ENCODE peak calls at places on chromosomes 6 and 20, in seven cellular contexts. One of them, this sample, is unnamed.

GRCh38 chr20:15236812-15237211 is 899.4 kb upstream of the FLRT3 start:
- DNase-seq in LNCaP clone FGC: peak
- DNase-seq in uterus: no peak
- DNase-seq in ovary: no peak
- DNase-seq in nephron progenitor cell: peak
- DNase-seq in cardiac fibroblast: peak
- DNase-seq in A549: peak
- DNase-seq in this sample: no peak

GRCh38 chr6:26454641-26455040 is 3.1 kb upstream of the BTN2A1 start:
- DNase-seq in A549: no peak
- DNase-seq in LNCaP clone FGC: no peak
- DNase-seq in ovary: no peak
- DNase-seq in cardiac fibroblast: no peak
- DNase-seq in nephron progenitor cell: no peak
- DNase-seq in uterus: no peak
- DNase-seq in this sample: no peak

GRCh38 chr6:112466378-112467151 is 119.4 kb downstream of the RFPL4B start:
- DNase-seq in uterus: no peak
- DNase-seq in LNCaP clone FGC: no peak
- DNase-seq in cardiac fibroblast: peak
- DNase-seq in ovary: no peak
- DNase-seq in nephron progenitor cell: no peak
- DNase-seq in A549: no peak
- DNase-seq in this sample: no peak

GRCh38 chr6:49856282-49856681 is 10.1 kb downstream of the CRISP1 start:
- DNase-seq in LNCaP clone FGC: no peak
- DNase-seq in ovary: no peak
- DNase-seq in cardiac fibroblast: no peak
- DNase-seq in nephron progenitor cell: no peak
- DNase-seq in uterus: no peak
- DNase-seq in A549: no peak
- DNase-seq in this sample: no peak

GRCh38 chr20:58478141-58478805 is 36.9 kb downstream of the APCDD1L start:
- DNase-seq in uterus: no peak
- DNase-seq in ovary: no peak
- DNase-seq in cardiac fibroblast: no peak
- DNase-seq in LNCaP clone FGC: no peak
- DNase-seq in A549: no peak
- DNase-seq in nephron progenitor cell: no peak
- DNase-seq in this sample: no peak

GRCh38 chr6:15090145-15090579 is 155.7 kb upstream of the JARID2 start:
- DNase-seq in A549: no peak
- DNase-seq in ovary: no peak
- DNase-seq in LNCaP clone FGC: no peak
- DNase-seq in nephron progenitor cell: peak
- DNase-seq in uterus: peak
- DNase-seq in cardiac fibroblast: no peak
- DNase-seq in this sample: no peak

GRCh38 chr6:141467881-141468280 is 664.8 kb upstream of the GJE1 start:
- DNase-seq in nephron progenitor cell: no peak
- DNase-seq in LNCaP clone FGC: no peak
- DNase-seq in cardiac fibroblast: peak
- DNase-seq in uterus: no peak
- DNase-seq in ovary: no peak
- DNase-seq in A549: no peak
- DNase-seq in this sample: no peak

GRCh38 chr6:167129159-167129558 is 6.3 kb downstream of the CCR6 start:
- DNase-seq in cardiac fibroblast: no peak
- DNase-seq in nephron progenitor cell: no peak
- DNase-seq in A549: no peak
- DNase-seq in ovary: no peak
- DNase-seq in uterus: no peak
- DNase-seq in LNCaP clone FGC: no peak
- DNase-seq in this sample: no peak

GRCh38 chr20:4932061-4932460 is 69.2 kb downstream of the SLC23A2 start:
- DNase-seq in cardiac fibroblast: no peak
- DNase-seq in uterus: no peak
- DNase-seq in nephron progenitor cell: no peak
- DNase-seq in ovary: no peak
- DNase-seq in A549: no peak
- DNase-seq in LNCaP clone FGC: no peak
- DNase-seq in this sample: no peak

GRCh38 chr6:52523363-52524207 is 53.3 kb downstream of the TRAM2 start:
- DNase-seq in A549: no peak
- DNase-seq in uterus: no peak
- DNase-seq in ovary: no peak
- DNase-seq in nephron progenitor cell: no peak
- DNase-seq in LNCaP clone FGC: no peak
- DNase-seq in cardiac fibroblast: no peak
- DNase-seq in this sample: no peak

GRCh38 chr6:140985679-140986275 is 1146.9 kb upstream of the GJE1 start:
- DNase-seq in A549: no peak
- DNase-seq in ovary: no peak
- DNase-seq in uterus: no peak
- DNase-seq in LNCaP clone FGC: no peak
- DNase-seq in nephron progenitor cell: no peak
- DNase-seq in cardiac fibroblast: peak
- DNase-seq in this sample: no peak

GRCh38 chr20:48025661-48026060 is 240.4 kb upstream of the SULF2 start:
- DNase-seq in cardiac fibroblast: peak
- DNase-seq in ovary: no peak
- DNase-seq in nephron progenitor cell: no peak
- DNase-seq in LNCaP clone FGC: no peak
- DNase-seq in A549: no peak
- DNase-seq in uterus: no peak
- DNase-seq in this sample: no peak

GRCh38 chr6:26071135-26071534 is 16.1 kb upstream of the HFE start:
- DNase-seq in uterus: no peak
- DNase-seq in LNCaP clone FGC: no peak
- DNase-seq in ovary: no peak
- DNase-seq in nephron progenitor cell: no peak
- DNase-seq in cardiac fibroblast: peak
- DNase-seq in A549: no peak
- DNase-seq in this sample: no peak

GRCh38 chr6:16278048-16278724 is 39.8 kb downstream of the GMPR start:
- DNase-seq in uterus: no peak
- DNase-seq in ovary: no peak
- DNase-seq in cardiac fibroblast: no peak
- DNase-seq in A549: no peak
- DNase-seq in nephron progenitor cell: no peak
- DNase-seq in LNCaP clone FGC: no peak
- DNase-seq in this sample: no peak

GRCh38 chr6:82270791-82271392 is 23.3 kb upstream of the IBTK start:
- DNase-seq in LNCaP clone FGC: no peak
- DNase-seq in cardiac fibroblast: peak
- DNase-seq in uterus: no peak
- DNase-seq in ovary: no peak
- DNase-seq in nephron progenitor cell: no peak
- DNase-seq in A549: peak
- DNase-seq in this sample: no peak

GRCh38 chr20:59441860-59442810 is 141.7 kb downstream of the EDN3 start:
- DNase-seq in A549: no peak
- DNase-seq in uterus: no peak
- DNase-seq in nephron progenitor cell: no peak
- DNase-seq in LNCaP clone FGC: no peak
- DNase-seq in ovary: no peak
- DNase-seq in cardiac fibroblast: no peak
- DNase-seq in this sample: no peak

GRCh38 chr20:39778847-39779641 is 816.9 kb downstream of the DHX35 start:
- DNase-seq in uterus: no peak
- DNase-seq in nephron progenitor cell: no peak
- DNase-seq in ovary: no peak
- DNase-seq in LNCaP clone FGC: no peak
- DNase-seq in cardiac fibroblast: no peak
- DNase-seq in A549: no peak
- DNase-seq in this sample: no peak

GRCh38 chr20:14406495-14406894 is 69.1 kb upstream of the FLRT3 start:
- DNase-seq in LNCaP clone FGC: peak
- DNase-seq in uterus: no peak
- DNase-seq in ovary: no peak
- DNase-seq in A549: peak
- DNase-seq in cardiac fibroblast: peak
- DNase-seq in nephron progenitor cell: no peak
- DNase-seq in this sample: no peak

GRCh38 chr6:5119090-5119951 is 34.2 kb downstream of the PPP1R3G start:
- DNase-seq in nephron progenitor cell: no peak
- DNase-seq in ovary: no peak
- DNase-seq in cardiac fibroblast: no peak
- DNase-seq in LNCaP clone FGC: no peak
- DNase-seq in A549: no peak
- DNase-seq in uterus: no peak
- DNase-seq in this sample: no peak

GRCh38 chr20:24837721-24838456 is 111.2 kb upstream of the CST7 start:
- DNase-seq in LNCaP clone FGC: no peak
- DNase-seq in uterus: no peak
- DNase-seq in A549: no peak
- DNase-seq in nephron progenitor cell: no peak
- DNase-seq in cardiac fibroblast: peak
- DNase-seq in ovary: no peak
- DNase-seq in this sample: no peak

DNA sequence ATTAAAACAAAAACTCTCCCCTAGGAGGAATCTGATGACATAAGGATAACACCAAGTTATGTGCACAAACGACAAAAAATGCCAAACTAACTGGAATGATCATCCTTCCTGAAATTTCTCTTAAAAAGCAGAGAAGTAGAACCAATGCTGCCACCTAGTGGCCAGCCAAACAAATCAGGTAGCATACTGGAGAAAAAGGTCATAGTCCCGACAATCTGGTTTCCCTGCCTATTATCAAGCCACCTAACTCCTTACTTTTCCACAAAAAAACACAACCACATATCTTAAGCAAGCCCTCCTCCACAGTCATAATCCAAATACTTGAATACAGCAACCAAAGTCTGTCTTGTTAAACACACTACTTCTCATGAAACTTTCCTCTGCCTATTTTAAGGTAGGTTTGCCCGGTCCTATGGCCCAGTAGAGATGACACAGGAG is 5.3 kb downstream of the OARD1 start:
- DNase-seq in ovary: peak
- DNase-seq in cardiac fibroblast: peak
- DNase-seq in nephron progenitor cell: peak
- DNase-seq in LNCaP clone FGC: no peak
- DNase-seq in uterus: peak
- DNase-seq in A549: peak
- DNase-seq in this sample: peak
- TF ChIP-seq CTCF in ovary: peak
- TF ChIP-seq CTCF in cardiac fibroblast: peak
- TF ChIP-seq CTCF in nephron progenitor cell: peak
- TF ChIP-seq CTCF in LNCaP clone FGC: peak
- TF ChIP-seq CTCF in uterus: peak
- TF ChIP-seq CTCF in A549: peak
- TF ChIP-seq CTCF in this sample: peak

GRCh38 chr6:122187186-122187585 is 212.3 kb upstream of the HSF2 start:
- DNase-seq in ovary: no peak
- DNase-seq in A549: no peak
- DNase-seq in cardiac fibroblast: no peak
- DNase-seq in uterus: no peak
- DNase-seq in nephron progenitor cell: no peak
- DNase-seq in LNCaP clone FGC: no peak
- DNase-seq in this sample: no peak

GRCh38 chr6:122180132-122180531 is 219.3 kb upstream of the HSF2 start:
- DNase-seq in nephron progenitor cell: no peak
- DNase-seq in A549: no peak
- DNase-seq in cardiac fibroblast: no peak
- DNase-seq in ovary: no peak
- DNase-seq in LNCaP clone FGC: no peak
- DNase-seq in uterus: no peak
- DNase-seq in this sample: no peak

GRCh38 chr6:122178988-122179387 is 220.5 kb upstream of the HSF2 start:
- DNase-seq in cardiac fibroblast: no peak
- DNase-seq in nephron progenitor cell: no peak
- DNase-seq in ovary: no peak
- DNase-seq in LNCaP clone FGC: no peak
- DNase-seq in uterus: no peak
- DNase-seq in A549: no peak
- DNase-seq in this sample: no peak

DNA sequence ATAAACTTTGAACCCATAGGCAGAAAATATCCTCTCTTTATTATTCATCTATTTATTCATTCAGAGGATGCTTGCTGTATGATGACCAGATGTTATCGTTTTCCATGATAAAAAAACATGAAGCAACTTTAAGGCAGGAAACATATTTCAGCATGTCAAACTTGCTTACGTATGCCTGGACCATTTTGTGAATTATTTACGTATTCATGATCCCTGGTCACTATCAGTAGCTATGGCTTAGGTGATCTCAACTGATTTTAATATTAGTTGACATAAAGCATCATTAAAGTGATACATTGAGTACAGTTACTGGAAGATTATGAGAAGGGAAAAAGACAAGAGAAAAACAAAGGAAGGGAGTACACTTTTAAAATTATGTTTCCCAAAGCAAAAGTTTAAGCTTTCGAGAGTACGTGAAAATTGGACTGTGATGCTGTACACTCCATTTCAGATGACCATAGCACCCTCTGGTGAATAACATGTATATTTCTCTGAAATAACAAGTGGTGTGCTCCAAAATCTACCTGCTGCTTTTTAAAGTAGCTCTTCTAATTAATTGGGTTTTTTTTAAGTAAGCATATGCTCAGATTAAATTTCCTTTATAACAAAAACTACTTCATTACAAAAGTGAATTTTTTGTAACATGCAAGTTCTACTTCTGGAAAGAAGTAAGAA is 215.1 kb upstream of the HSF2 start:
- DNase-seq in uterus: no peak
- DNase-seq in A549: peak
- DNase-seq in cardiac fibroblast: peak
- DNase-seq in LNCaP clone FGC: peak
- DNase-seq in nephron progenitor cell: no peak
- DNase-seq in ovary: no peak
- DNase-seq in this sample: no peak
- TF ChIP-seq CTCF in uterus: peak
- TF ChIP-seq CTCF in A549: peak
- TF ChIP-seq CTCF in cardiac fibroblast: peak
- TF ChIP-seq CTCF in LNCaP clone FGC: peak
- TF ChIP-seq CTCF in nephron progenitor cell: peak
- TF ChIP-seq CTCF in ovary: peak
- TF ChIP-seq CTCF in this sample: no peak

DNA sequence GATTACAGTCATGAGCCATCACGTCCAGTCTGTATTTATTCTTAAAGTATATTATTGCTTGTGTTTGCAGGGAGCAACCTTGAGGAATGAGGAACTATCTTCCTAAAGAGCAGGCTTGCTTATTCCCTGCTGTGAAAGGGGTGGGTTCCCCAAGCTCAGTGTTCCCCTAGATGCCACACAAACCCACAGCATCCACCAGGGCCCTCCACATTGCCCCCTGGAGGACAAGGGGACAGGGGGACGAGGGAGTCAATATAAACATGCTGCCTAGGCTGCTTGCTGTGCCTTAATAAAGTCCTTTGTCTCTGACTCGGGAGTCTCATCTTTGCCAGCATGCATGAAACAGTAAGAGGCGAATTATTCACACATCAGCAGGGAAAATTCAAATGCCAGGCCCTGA is 8.0 kb upstream of the IDH3B start:
- DNase-seq in cardiac fibroblast: no peak
- DNase-seq in A549: peak
- DNase-seq in ovary: no peak
- DNase-seq in uterus: no peak
- DNase-seq in LNCaP clone FGC: no peak
- DNase-seq in nephron progenitor cell: no peak
- DNase-seq in this sample: no peak
- TF ChIP-seq CTCF in cardiac fibroblast: peak
- TF ChIP-seq CTCF in A549: peak
- TF ChIP-seq CTCF in ovary: no peak
- TF ChIP-seq CTCF in uterus: no peak
- TF ChIP-seq CTCF in LNCaP clone FGC: peak
- TF ChIP-seq CTCF in nephron progenitor cell: no peak
- TF ChIP-seq CTCF in this sample: no peak

GRCh38 chr20:49786671-49787370 is 25.8 kb upstream of the SLC9A8 start:
- DNase-seq in ovary: no peak
- DNase-seq in uterus: no peak
- DNase-seq in A549: peak
- DNase-seq in cardiac fibroblast: peak
- DNase-seq in nephron progenitor cell: no peak
- DNase-seq in LNCaP clone FGC: no peak
- DNase-seq in this sample: no peak
- TF ChIP-seq CTCF in ovary: no peak
- TF ChIP-seq CTCF in uterus: no peak
- TF ChIP-seq CTCF in A549: peak
- TF ChIP-seq CTCF in cardiac fibroblast: peak
- TF ChIP-seq CTCF in nephron progenitor cell: no peak
- TF ChIP-seq CTCF in LNCaP clone FGC: peak
- TF ChIP-seq CTCF in this sample: peak

This sample was measured in glutamatergic neuron.